ENCODE peak calls at places on chromosomes 5 and 9, in four cellular contexts. J is H9, I is uterus, S is heart left ventricle. W is an unnamed sample. For H3K4me1, the result is how much of the 10 kb centered on the place peaks cover.

GRCh38 chr9:114316605-114317230 is 6.2 kb upstream of the ORM1 start:
- DNase-seq in J (no peak), I (peak), S (no peak), W (peak)

GRCh38 chr9:138098908-138099791 is 221.6 kb downstream of the CACNA1B start:
- DNase-seq in J (peak), I (no peak), S (no peak), W (no peak)

GRCh38 chr9:2291980-2292704 is 277.0 kb downstream of the SMARCA2 start:
- DNase-seq in J (no peak), I (no peak), S (no peak), W (no peak)

GRCh38 chr5:2534970-2535369 is 216.5 kb downstream of the IRX2 start:
- DNase-seq in J (no peak), I (no peak), S (no peak), W (no peak)

GRCh38 chr9:37988041-37988440 is 81.0 kb downstream of the SHB start:
- DNase-seq in J (no peak), I (no peak), S (no peak), W (no peak)

GRCh38 chr5:45542421-45542820 is 153.8 kb downstream of the HCN1 start:
- DNase-seq in J (no peak), I (no peak), S (no peak), W (no peak)

GRCh38 chr9:33297455-33297854 is 7.1 kb downstream of the NFX1 start:
- DNase-seq in J (no peak), I (no peak), S (peak), W (no peak)

GRCh38 chr9:114269023-114269422 is 53.9 kb upstream of the ORM1 start:
- DNase-seq in J (no peak), I (no peak), S (no peak), W (no peak)

GRCh38 chr9:126232461-126232860 is 94.2 kb upstream of the MVB12B start:
- DNase-seq in J (no peak), I (no peak), S (no peak), W (no peak)

GRCh38 chr5:111172504-111172903 is 51.7 kb upstream of the CAMK4 start:
- DNase-seq in J (peak), I (no peak), S (no peak), W (no peak)

GRCh38 chr9:113602126-113603119 is 138.9 kb downstream of the RGS3 start:
- DNase-seq in J (peak), I (peak), S (peak), W (peak)

GRCh38 chr5:55231476-55232193 is 1.8 kb downstream of the CCNO start:
- DNase-seq in J (peak), I (no peak), S (no peak), W (peak)

GRCh38 chr9:127979333-127980055 is 1.3 kb downstream of the EEIG1 start:
- DNase-seq in J (peak), I (peak), S (no peak), W (peak)

GRCh38 chr5:74109344-74109743 is 483.3 kb downstream of the ARHGEF28 start:
- DNase-seq in J (no peak), I (no peak), S (no peak), W (no peak)

GRCh38 chr9:88322906-88323566 is 65.2 kb upstream of the SPIN1 start:
- DNase-seq in J (no peak), I (no peak), S (peak), W (no peak)

GRCh38 chr5:132459031-132459982 is 31.3 kb downstream of the IRF1 start:
- DNase-seq in J (no peak), I (no peak), S (no peak), W (no peak)

GRCh38 chr5:37873988-37874387 is 34.1 kb upstream of the GDNF start:
- DNase-seq in J (no peak), I (no peak), S (no peak), W (no peak)

GRCh38 chr5:91187032-91187431 is 196.1 kb downstream of the ARRDC3 start:
- DNase-seq in J (no peak), I (no peak), S (no peak), W (no peak)

GRCh38 chr5:112146323-112146848 is 272.7 kb downstream of the EPB41L4A start:
- DNase-seq in J (no peak), I (peak), S (peak), W (no peak)

GRCh38 chr9:136411358-136411757 is 900 bp downstream of the PMPCA start:
- DNase-seq in J (no peak), I (no peak), S (no peak), W (no peak)

GRCh38 chr5:176844706-176845391 is 34.5 kb downstream of the UNC5A start:
- DNase-seq in J (no peak), I (no peak), S (no peak), W (no peak)

GRCh38 chr5:5132896-5133295 is 7.2 kb upstream of the ADAMTS16 start:
- DNase-seq in J (no peak), I (no peak), S (no peak), W (no peak)

GRCh38 chr5:76960004-76960625 is 7.3 kb downstream of the CRHBP start:
- DNase-seq in J (peak), I (no peak), S (no peak), W (no peak)

GRCh38 chr9:10613413-10613812 is 611 bp upstream of the PTPRD start:
- DNase-seq in J (no peak), I (no peak), S (no peak), W (no peak)

GRCh38 chr9:134631881-134632280 is 9.7 kb upstream of the COL5A1 start:
- DNase-seq in J (peak), I (no peak), S (no peak), W (peak)

GRCh38 chr9:82924243-82924605 is 138.7 kb downstream of the RASEF start:
- DNase-seq in J (no peak), I (no peak), S (no peak), W (no peak)

GRCh38 chr9:101062686-101063085 is 34.2 kb downstream of the PLPPR1 start:
- DNase-seq in J (no peak), I (no peak), S (no peak), W (no peak)

GRCh38 chr9:136078498-136079011 is 16.5 kb downstream of the NACC2 start:
- DNase-seq in J (peak), I (no peak), S (no peak), W (peak)

GRCh38 chr5:38404236-38404635 is 145.9 kb downstream of the EGFLAM start:
- DNase-seq in J (no peak), I (no peak), S (no peak), W (no peak)

GRCh38 chr9:114046876-114047275 is 31.2 kb downstream of the AMBP start:
- DNase-seq in J (no peak), I (no peak), S (no peak), W (no peak)

GRCh38 chr9:9556865-9557803 is 1055.7 kb downstream of the PTPRD start:
- DNase-seq in J (peak), I (no peak), S (no peak), W (no peak)

GRCh38 chr9:25427898-25428297 is 250.3 kb downstream of the TUSC1 start:
- DNase-seq in J (no peak), I (no peak), S (no peak), W (no peak)

GRCh38 chr9:27117489-27118135 is 8.6 kb downstream of the TEK start:
- DNase-seq in J (peak), I (peak), S (peak), W (no peak)

DNA sequence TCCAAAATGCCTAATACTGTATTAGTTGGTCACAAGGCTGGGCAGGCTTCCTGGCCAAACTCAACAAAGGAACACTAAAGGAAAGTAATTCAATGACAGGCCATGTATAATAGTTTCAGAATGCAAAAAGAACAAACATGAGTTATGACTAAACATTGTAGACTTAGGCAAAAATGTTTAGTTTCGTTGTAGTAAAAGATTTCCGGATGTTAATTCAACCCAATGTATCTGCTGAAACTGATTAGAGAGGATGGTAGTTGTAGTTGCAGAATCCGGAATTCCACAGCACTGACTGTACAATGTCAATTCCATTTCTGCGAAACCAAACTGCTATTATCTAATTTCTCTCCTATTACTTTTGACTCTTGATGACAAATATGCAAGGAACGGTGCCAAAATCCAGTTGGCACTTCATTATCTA is 117.9 kb upstream of the FST start:
- DNase-seq in J (no peak), I (no peak), S (no peak), W (no peak)
- H3K27ac ChIP-seq in J (no peak), I (no peak), S (no peak), W (no peak)

GRCh38 chr9:123718188-123718587 is 211.7 kb downstream of the DENND1A start:
- DNase-seq in J (no peak), I (no peak), S (no peak), W (no peak)
- H3K4me1 ChIP-seq in J (under half), I (under half), S (under half), W (under half)

GRCh38 chr5:61331407-61332368 is at the start of gene ZSWIM6:
- DNase-seq in J (peak), I (peak), S (peak), W (peak)
- H3K27ac ChIP-seq in J (no peak), I (peak), S (peak), W (peak)

GRCh38 chr5:150255659-150256415 is 33.7 kb downstream of the CAMK2A start:
- DNase-seq in J (no peak), I (no peak), S (no peak), W (no peak)

GRCh38 chr5:150258126-150258525 is 31.4 kb downstream of the CAMK2A start:
- DNase-seq in J (no peak), I (no peak), S (peak), W (no peak)

GRCh38 chr5:150254363-150255154 is 35.0 kb downstream of the CAMK2A start:
- DNase-seq in J (no peak), I (no peak), S (peak), W (no peak)

GRCh38 chr5:150256416-150257064 is 33.0 kb downstream of the CAMK2A start:
- DNase-seq in J (peak), I (no peak), S (no peak), W (no peak)

GRCh38 chr5:150257424-150257823 is 32.1 kb downstream of the CAMK2A start:
- DNase-seq in J (no peak), I (no peak), S (no peak), W (no peak)
- H3K4me1 ChIP-seq in J (under half), I (under half), S (under half), W (under half)

DNA sequence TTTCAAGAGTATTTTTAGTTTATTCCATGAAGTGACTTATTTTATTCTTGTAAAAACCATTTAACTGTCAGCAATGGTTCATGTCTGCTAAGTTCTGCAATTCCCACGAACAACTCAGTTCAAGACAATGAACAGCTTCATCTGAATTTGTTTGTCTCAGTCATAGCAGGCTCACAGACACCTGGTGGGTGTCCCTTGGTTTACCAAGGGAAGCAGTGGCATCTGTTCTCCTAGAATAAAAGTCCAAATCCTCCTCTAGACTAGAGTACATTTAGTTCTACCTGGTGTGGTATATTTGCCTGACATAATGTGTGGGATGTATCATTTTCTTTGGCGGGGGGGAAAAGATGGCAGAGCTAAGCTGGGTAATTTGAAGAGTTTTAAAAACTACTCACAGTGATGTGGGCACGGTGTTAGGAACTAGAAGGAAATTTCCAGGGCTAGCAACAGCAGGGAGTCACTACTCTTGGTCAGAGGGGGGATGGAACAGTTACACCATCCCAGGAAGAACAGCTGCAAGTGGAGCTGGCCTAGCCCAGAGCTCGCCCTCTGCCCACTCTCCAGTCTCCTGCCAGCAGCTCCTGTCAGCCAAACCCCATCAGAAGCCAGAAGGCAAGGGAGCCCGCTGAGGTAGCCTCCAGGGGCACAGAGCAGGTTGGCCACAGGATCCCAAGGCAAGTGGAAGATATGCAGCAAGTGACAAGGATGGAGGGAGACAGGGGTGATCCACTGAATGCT is 100.3 kb downstream of the PJA2 start:
- DNase-seq in J (no peak), I (no peak), S (no peak), W (no peak)
- H3K27ac ChIP-seq in J (no peak), I (no peak), S (no peak), W (no peak)